ENCODE peak calls at places on chromosomes 3 and 15, in five cellular contexts. G, L, U, O and Q are unnamed samples. For H3K4me1, the result is how much of the 10 kb centered on the place peaks cover.

GRCh38 chr3:190911382-190911781 is 48.9 kb upstream of the GMNC start:
- DNase-seq in G (peak), L (no peak), U (no peak), O (no peak), Q (peak)

GRCh38 chr3:190012314-190012782 is 108.3 kb downstream of the P3H2 start:
- DNase-seq in G (peak), L (no peak), U (no peak), O (no peak), Q (peak)

GRCh38 chr3:103127737-103128136 is 692.9 kb downstream of the ZPLD1 start:
- DNase-seq in G (no peak), L (no peak), U (no peak), O (no peak), Q (no peak)

GRCh38 chr3:28376424-28376823 is 27.8 kb upstream of the AZI2 start:
- DNase-seq in G (no peak), L (no peak), U (no peak), O (no peak), Q (no peak)

GRCh38 chr15:60062826-60063225 is 58.7 kb downstream of the FOXB1 start:
- DNase-seq in G (no peak), L (no peak), U (no peak), O (no peak), Q (no peak)

GRCh38 chr15:73928971-73929627 is 2.8 kb downstream of the LOXL1 start:
- DNase-seq in G (no peak), L (peak), U (no peak), O (no peak), Q (no peak)

GRCh38 chr15:82832601-82833209 is 23.3 kb downstream of the WHAMM start:
- DNase-seq in G (no peak), L (no peak), U (peak), O (no peak), Q (peak)

GRCh38 chr3:152236741-152237140 is 32.0 kb upstream of the MBNL1 start:
- DNase-seq in G (no peak), L (no peak), U (no peak), O (no peak), Q (peak)

GRCh38 chr3:38164136-38164965 is 986 bp upstream of the OXSR1 start:
- DNase-seq in G (no peak), L (no peak), U (no peak), O (no peak), Q (no peak)

GRCh38 chr3:101542952-101543351 is 18.7 kb upstream of the TRMT10C start:
- DNase-seq in G (no peak), L (no peak), U (no peak), O (no peak), Q (no peak)

GRCh38 chr15:71055461-71055860 is 59.8 kb upstream of the THSD4 start:
- DNase-seq in G (no peak), L (no peak), U (no peak), O (no peak), Q (peak)

GRCh38 chr15:78623786-78624497 is 3.1 kb upstream of the CHRNA3 start:
- DNase-seq in G (no peak), L (no peak), U (no peak), O (no peak), Q (no peak)

GRCh38 chr3:31210068-31210650 is 315.7 kb upstream of the GADL1 start:
- DNase-seq in G (no peak), L (no peak), U (no peak), O (peak), Q (no peak)

GRCh38 chr3:168803536-168803935 is 707.8 kb upstream of the GOLIM4 start:
- DNase-seq in G (no peak), L (no peak), U (no peak), O (no peak), Q (no peak)

GRCh38 chr3:138289701-138290100 is 40.0 kb downstream of the NME9 start:
- DNase-seq in G (no peak), L (no peak), U (no peak), O (no peak), Q (no peak)

GRCh38 chr3:76949033-76949432 is 90.9 kb upstream of the ROBO2 start:
- DNase-seq in G (no peak), L (no peak), U (no peak), O (no peak), Q (no peak)

GRCh38 chr3:39541917-39542329 is 74.4 kb downstream of the MOBP start:
- DNase-seq in G (peak), L (no peak), U (peak), O (no peak), Q (peak)

GRCh38 chr3:58000713-58001467 is 7.3 kb upstream of the FLNB start:
- DNase-seq in G (no peak), L (no peak), U (no peak), O (no peak), Q (no peak)

GRCh38 chr3:160393346-160394008 is 5.5 kb downstream of the IFT80 start:
- DNase-seq in G (no peak), L (no peak), U (no peak), O (no peak), Q (no peak)

GRCh38 chr3:71978150-71978721 is 193.3 kb upstream of the PROK2 start:
- DNase-seq in G (no peak), L (no peak), U (no peak), O (no peak), Q (no peak)

GRCh38 chr3:31550452-31551251 is 17.9 kb downstream of the STT3B start:
- DNase-seq in G (no peak), L (no peak), U (peak), O (no peak), Q (peak)

GRCh38 chr3:186149319-186149718 is 40.4 kb upstream of the ETV5 start:
- DNase-seq in G (no peak), L (no peak), U (no peak), O (no peak), Q (no peak)

GRCh38 chr3:30437172-30437571 is 169.2 kb upstream of the TGFBR2 start:
- DNase-seq in G (no peak), L (peak), U (no peak), O (no peak), Q (peak)

GRCh38 chr3:161221881-161222600 is 930 bp downstream of the NMD3 start:
- DNase-seq in G (no peak), L (no peak), U (no peak), O (no peak), Q (peak)

GRCh38 chr3:27166888-27167287 is 202.3 kb downstream of the NEK10 start:
- DNase-seq in G (no peak), L (peak), U (no peak), O (no peak), Q (no peak)

GRCh38 chr3:58463942-58464271 is 28.0 kb upstream of the KCTD6 start:
- DNase-seq in G (no peak), L (no peak), U (no peak), O (no peak), Q (no peak)

GRCh38 chr3:186044973-186045372 is 63.9 kb downstream of the ETV5 start:
- DNase-seq in G (peak), L (no peak), U (no peak), O (no peak), Q (no peak)

GRCh38 chr3:73762855-73763254 is 138.1 kb upstream of the PDZRN3 start:
- DNase-seq in G (no peak), L (no peak), U (no peak), O (peak), Q (no peak)

GRCh38 chr15:65971741-65971995 is 102.4 kb downstream of the RAB11A start:
- DNase-seq in G (no peak), L (no peak), U (no peak), O (no peak), Q (no peak)

GRCh38 chr15:43441316-43441715 is 51.6 kb downstream of the TP53BP1 start:
- DNase-seq in G (no peak), L (no peak), U (peak), O (no peak), Q (peak)

GRCh38 chr15:74873756-74874424 is 725 bp upstream of the SCAMP2 start:
- DNase-seq in G (no peak), L (no peak), U (peak), O (no peak), Q (peak)

GRCh38 chr3:18725668-18726407 is 300.7 kb upstream of the SATB1 start:
- DNase-seq in G (no peak), L (no peak), U (no peak), O (no peak), Q (no peak)
- H3K4me1 ChIP-seq in G (under half), L (under half), U (under half), O (under half), Q (under half)

GRCh38 chr3:126465928-126466564 is 9.6 kb downstream of the ZXDC start:
- DNase-seq in G (no peak), L (peak), U (no peak), O (no peak), Q (no peak)
- H3K4me1 ChIP-seq in G (under half), L (under half), U (under half), O (under half), Q (under half)

GRCh38 chr15:57122080-57122845 is 203.8 kb downstream of the TCF12 start:
- DNase-seq in G (no peak), L (no peak), U (no peak), O (no peak), Q (peak)
- H3K4me1 ChIP-seq in G (under half), L (under half), U (under half), O (under half), Q (under half)

DNA sequence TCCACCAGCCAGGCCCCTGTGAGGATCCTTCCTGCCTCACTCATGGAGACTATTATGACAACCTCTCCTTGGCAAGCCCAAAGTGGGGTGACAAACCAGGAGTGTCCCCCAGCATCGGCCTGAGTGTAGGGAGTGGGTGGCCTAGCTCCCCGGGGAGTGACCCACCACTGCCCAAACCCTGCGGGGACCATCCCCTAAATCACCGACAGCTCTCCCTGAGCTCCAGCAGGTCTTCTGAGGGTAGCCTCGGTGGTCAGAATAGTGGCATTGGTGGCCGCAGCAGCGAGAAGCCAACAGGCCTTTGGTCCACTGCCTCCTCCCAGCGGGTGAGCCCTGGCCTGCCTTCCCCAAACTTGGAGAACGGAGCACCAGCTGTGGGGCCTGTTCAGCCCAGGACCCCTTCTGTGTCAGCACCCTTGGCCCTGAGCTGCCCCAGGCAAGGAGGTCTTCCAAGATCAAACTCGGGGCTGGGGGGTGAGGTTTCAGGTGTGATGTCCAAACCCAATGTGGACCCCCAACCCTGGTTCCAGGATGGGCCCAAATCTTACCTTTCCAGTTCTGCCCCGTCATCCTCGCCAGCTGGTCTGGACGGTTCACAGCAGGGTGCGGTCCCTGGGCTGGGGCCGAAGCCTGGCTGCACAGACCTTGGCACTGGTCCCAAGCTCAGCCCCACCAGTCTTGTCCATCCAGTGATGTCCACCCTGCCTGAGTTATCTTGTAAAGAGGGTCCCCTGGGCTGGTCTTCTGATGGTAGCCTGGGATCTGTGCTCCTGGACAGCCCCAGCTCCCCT is 1.0 kb downstream of the LIMD1 start:
- DNase-seq in G (no peak), L (peak), U (no peak), O (no peak), Q (no peak)
- H3K4me1 ChIP-seq in G (under half), L (half or more), U (under half), O (under half), Q (under half)

GRCh38 chr3:192819001-192819569 is 91.7 kb upstream of the FGF12 start:
- DNase-seq in G (no peak), L (no peak), U (peak), O (no peak), Q (no peak)
- H3K4me1 ChIP-seq in G (under half), L (under half), U (half or more), O (under half), Q (under half)

GRCh38 chr3:9897408-9898372 is 5.0 kb upstream of the IL17RE start:
- DNase-seq in G (no peak), L (no peak), U (peak), O (no peak), Q (no peak)
- H3K4me1 ChIP-seq in G (under half), L (under half), U (half or more), O (under half), Q (under half)

DNA sequence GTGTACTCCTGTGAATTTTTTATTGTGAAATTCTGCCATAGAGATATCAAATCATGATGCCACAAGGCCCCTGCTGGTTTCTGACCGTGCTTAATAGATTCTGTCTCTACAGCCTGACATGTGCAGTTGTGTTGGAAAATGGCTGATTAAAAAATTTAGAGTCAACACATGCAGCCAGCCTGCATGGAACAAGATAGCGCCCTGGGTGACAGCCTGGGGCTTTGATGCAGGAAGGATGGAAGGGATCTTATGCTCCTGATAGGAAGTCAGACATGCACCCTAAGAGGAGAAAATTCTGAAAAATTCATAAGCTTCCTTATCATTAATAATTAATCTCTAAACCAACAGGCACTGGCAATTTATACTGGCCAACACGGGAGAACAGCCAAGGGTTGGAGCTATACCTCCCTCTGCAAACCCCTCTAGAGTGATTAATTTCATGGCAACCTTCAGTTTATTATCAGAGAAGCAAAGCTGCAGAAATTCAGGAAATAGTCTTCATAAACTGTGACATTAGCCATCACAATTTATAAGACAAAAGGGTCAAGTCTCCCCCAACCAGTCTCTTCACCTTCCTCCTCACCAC is 198.4 kb downstream of the CADPS start:
- DNase-seq in G (no peak), L (no peak), U (no peak), O (no peak), Q (no peak)
- H3K4me1 ChIP-seq in G (under half), L (under half), U (under half), O (under half), Q (under half)

GRCh38 chr3:144692488-144692887 is 720.9 kb downstream of the DIPK2A start:
- DNase-seq in G (no peak), L (no peak), U (no peak), O (no peak), Q (peak)

GRCh38 chr3:144683065-144683464 is 711.4 kb downstream of the DIPK2A start:
- DNase-seq in G (no peak), L (no peak), U (no peak), O (no peak), Q (peak)

DNA sequence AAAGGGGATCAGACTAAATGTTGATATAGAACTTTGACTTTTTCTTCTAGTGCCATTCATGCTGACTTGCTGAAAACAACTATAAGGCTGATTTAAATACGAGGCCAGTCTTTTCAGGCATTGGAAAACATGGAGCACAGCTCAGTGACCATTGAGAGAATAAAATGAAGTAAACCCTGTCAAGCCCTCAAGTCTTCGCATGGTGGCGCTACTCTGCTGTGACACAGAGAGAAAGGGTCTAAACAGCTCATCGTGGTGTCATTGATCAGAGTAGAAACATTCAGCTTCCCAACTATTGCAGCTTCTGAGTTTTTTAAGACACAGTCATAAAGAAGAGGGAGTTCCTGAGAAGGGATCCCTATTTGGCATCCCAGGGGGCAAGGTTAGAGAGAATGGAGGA is 716.2 kb downstream of the DIPK2A start:
- DNase-seq in G (no peak), L (no peak), U (no peak), O (peak), Q (no peak)
- H3K4me1 ChIP-seq in G (under half), L (under half), U (under half), O (under half), Q (under half)